ENCODE peak calls at places on chromosomes 1 and 21, in four cellular contexts. C is K562, I is GM12878, G is HepG2. L is an unnamed sample.

GRCh38 chr1:95013948-95014574 is 58.7 kb downstream of the ALG14 start:
- DNase-seq in C (no peak), I (no peak), G (peak), L (no peak)

GRCh38 chr1:87512431-87512830 is 183.8 kb downstream of the LMO4 start:
- DNase-seq in C (no peak), I (no peak), G (no peak), L (no peak)

GRCh38 chr1:20172033-20172588 is 13.8 kb upstream of the UBXN10 start:
- DNase-seq in C (no peak), I (no peak), G (no peak), L (no peak)

GRCh38 chr1:234927312-234927967 is 201.2 kb downstream of the TOMM20 start:
- DNase-seq in C (no peak), I (no peak), G (no peak), L (no peak)

GRCh38 chr21:46662765-46663500 is 27.5 kb downstream of the PRMT2 start:
- DNase-seq in C (no peak), I (no peak), G (no peak), L (no peak)

GRCh38 chr21:36100971-36101641 is 31.3 kb downstream of the CBR1 start:
- DNase-seq in C (no peak), I (no peak), G (no peak), L (no peak)

GRCh38 chr1:64295566-64295965 is 92.1 kb downstream of the UBE2U start:
- DNase-seq in C (no peak), I (no peak), G (no peak), L (no peak)

GRCh38 chr21:28827422-28827821 is 165.3 kb downstream of the LTN1 start:
- DNase-seq in C (no peak), I (no peak), G (no peak), L (no peak)

GRCh38 chr1:34847094-34847493 is 12.5 kb downstream of the SMIM12 start:
- DNase-seq in C (no peak), I (no peak), G (peak), L (no peak)

GRCh38 chr1:231338270-231339128 is at the start of gene SPRTN:
- DNase-seq in C (peak), I (no peak), G (no peak), L (peak)

GRCh38 chr1:8259498-8260290 is 58.2 kb upstream of the SLC45A1 start:
- DNase-seq in C (no peak), I (no peak), G (peak), L (no peak)
- TF ChIP-seq POLR2A in C (no peak), I (no peak), G (no peak), L (no peak)

DNA sequence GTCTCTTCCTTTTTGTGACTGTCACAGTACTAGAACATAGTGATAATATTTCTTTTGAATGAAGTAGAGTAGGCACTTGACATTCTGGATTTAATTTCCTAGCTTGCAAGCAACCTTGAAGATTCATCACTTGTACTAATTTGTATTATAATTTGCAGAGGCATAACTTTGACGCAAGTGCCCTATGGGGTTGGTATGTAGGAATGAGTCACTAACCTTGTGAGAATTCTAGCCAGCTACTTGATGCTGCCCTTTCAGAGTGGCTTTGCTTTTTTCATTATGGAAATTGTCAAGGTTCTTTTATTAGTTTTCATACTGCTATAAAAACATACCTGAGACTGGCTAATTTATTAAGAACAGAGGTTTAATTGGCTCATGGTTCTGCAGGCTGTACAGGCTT is 13.7 kb upstream of the DPH5 start:
- DNase-seq in C (no peak), I (no peak), G (no peak), L (no peak)
- TF ChIP-seq TAF1 in C (no peak), I (no peak), G (no peak), L (no peak)

DNA sequence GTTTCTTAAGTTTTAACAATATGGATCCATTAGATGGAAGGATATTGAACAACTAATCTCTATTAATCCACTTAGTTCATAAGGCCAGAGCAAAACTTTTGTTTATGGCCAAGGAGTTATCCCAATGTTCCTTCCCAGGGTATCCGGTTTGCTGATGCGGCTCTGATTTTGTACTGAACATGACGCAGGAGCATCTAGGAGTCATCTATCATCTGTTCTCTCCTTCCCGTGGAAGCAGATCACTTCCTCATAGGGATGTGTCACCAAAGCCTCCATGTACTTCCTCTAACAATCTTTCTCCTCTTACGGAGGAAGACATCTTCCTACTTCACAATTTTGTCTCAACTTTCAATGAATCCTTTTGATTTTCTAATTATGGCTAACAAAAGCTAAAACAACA is 206.6 kb downstream of the APP start:
- DNase-seq in C (no peak), I (no peak), G (no peak), L (no peak)
- TF ChIP-seq POLR2AphosphoS5 in C (no peak), I (no peak), G (no peak), L (no peak)

DNA sequence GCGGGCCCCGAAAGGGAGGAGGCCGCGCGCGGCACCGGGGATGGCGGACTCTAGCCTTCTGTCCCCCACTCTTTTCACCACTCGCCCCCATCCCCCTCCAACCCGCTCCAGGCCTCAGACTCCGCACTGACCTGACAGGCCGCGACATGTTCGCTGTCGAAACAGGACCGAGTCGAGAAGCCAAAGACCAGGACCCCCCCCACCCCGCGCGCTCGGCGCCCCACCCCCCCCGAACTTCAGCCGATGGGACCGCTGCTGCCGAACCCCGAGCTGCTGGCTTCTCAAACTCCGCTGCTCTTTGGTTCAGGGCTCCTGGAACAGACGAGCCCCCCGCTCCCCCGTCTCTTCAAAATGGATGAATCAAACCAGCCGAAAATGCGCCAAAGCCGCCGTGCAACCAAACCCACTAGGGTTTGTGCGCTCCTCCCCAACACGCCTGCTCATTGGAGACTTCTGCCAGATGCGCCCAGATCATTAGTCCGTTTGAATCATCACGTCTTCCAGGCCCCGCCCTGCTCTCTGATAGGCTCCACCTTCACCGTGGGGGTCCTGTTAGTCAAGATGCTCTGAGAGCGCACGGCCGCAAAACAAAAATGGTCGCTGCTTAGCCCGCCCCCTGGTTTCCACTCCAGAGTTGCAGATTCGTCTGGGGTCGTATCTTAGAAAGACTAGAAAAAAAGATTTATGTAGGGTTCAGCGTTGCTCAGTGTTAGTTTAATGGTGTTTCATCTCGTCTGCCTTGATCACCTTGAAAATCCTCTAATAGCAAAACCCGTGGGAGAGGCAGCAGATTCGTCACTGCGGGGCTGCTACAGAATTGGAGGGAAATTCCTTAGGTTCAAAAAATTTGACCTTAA is at the start of gene NUCKS1:
- DNase-seq in C (peak), I (peak), G (peak), L (peak)
- TF ChIP-seq POLR2A in C (peak), I (peak), G (peak), L (peak)

GRCh38 chr1:1170891-1171550 is 2.7 kb upstream of the TTLL10 start:
- DNase-seq in C (peak), I (no peak), G (no peak), L (no peak)

GRCh38 chr1:1169429-1170214 is 4.1 kb upstream of the TTLL10 start:
- DNase-seq in C (peak), I (no peak), G (no peak), L (no peak)

GRCh38 chr1:1173061-1173792 is 453 bp upstream of the TTLL10 start:
- DNase-seq in C (peak), I (no peak), G (no peak), L (no peak)

GRCh38 chr1:1170215-1170890 is 3.3 kb upstream of the TTLL10 start:
- DNase-seq in C (peak), I (no peak), G (no peak), L (no peak)

DNA sequence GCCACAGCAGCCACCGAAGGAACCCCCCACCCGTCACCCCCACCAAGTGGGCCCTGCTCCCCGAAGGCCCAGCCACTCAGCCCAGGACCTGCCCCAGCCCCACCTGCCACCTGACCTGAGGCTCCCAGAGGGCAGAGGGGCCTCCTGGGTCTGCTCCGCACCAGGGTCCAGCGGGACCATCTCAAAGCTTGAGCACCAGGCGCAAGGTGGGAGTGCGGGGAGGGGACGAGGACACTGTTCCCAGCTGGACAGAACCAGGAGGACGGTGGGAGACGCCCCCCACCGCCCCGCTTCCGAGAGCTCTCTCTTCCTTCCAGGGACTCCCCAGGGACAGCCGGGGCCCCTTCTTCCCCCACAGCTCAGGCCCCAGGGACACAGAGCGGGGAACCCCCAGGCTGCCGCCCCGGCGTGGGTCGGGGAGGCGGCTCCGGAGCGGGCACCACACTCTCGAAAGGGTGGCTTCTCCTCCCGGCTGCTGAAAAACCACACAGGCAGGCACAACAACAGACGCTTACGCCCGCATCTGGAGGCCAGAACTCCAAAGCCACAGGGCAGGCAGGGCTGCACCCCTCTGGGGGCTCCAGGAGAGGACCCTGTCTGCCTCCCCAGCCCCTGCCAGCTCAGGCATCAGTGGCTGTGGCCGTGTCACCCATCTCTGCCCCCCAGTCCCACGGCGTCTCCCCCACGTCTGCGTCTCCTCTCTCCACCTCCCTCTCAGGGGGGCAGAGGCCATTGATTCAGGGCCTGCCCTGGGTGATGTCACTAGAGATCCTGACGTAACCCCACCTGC is 1.9 kb upstream of the TTLL10 start:
- DNase-seq in C (peak), I (no peak), G (no peak), L (no peak)
- TF ChIP-seq TAF1 in C (no peak), I (no peak), G (no peak), L (no peak)

GRCh38 chr1:8848663-8849386 is 29.7 kb downstream of the ENO1 start:
- DNase-seq in C (peak), I (no peak), G (peak), L (peak)
- TF ChIP-seq POLR2AphosphoS5 in C (no peak), I (no peak), G (no peak), L (no peak)

GRCh38 chr1:245873883-245874671 is 633.0 kb downstream of the SMYD3 start:
- DNase-seq in C (no peak), I (no peak), G (no peak), L (no peak)
- TF ChIP-seq POLR2A in C (no peak), I (no peak), G (no peak), L (no peak)

L was measured in GM12892.